ENCODE peak calls at places on chromosomes 4 and X, in six cellular contexts. One of them, this sample, is unnamed.

GRCh38 chr4:79247695-79248394 is 78.0 kb downstream of the NAA11 start:
- DNase-seq in tibial nerve: no peak
- DNase-seq in ovary: no peak
- DNase-seq in stomach: no peak
- DNase-seq in A549: no peak
- DNase-seq in K562: no peak
- DNase-seq in this sample: no peak

GRCh38 chrX:22047470-22047869 is 15.3 kb downstream of the PHEX start:
- DNase-seq in tibial nerve: no peak
- DNase-seq in ovary: no peak
- DNase-seq in stomach: no peak
- DNase-seq in A549: no peak
- DNase-seq in K562: no peak
- DNase-seq in this sample: no peak

GRCh38 chrX:85084770-85085393 is 81.2 kb downstream of the APOOL start:
- DNase-seq in tibial nerve: peak; percentile 10
- DNase-seq in ovary: no peak
- DNase-seq in stomach: no peak
- DNase-seq in A549: peak; percentile 16
- DNase-seq in K562: peak; percentile 23
- DNase-seq in this sample: no peak

GRCh38 chr4:109390369-109390768 is 43.2 kb upstream of the SEC24B start:
- DNase-seq in tibial nerve: no peak
- DNase-seq in ovary: no peak
- DNase-seq in stomach: no peak
- DNase-seq in A549: no peak
- DNase-seq in K562: no peak
- DNase-seq in this sample: no peak

GRCh38 chr4:165053645-165054044 is at the start of gene TRIM75:
- DNase-seq in tibial nerve: no peak
- DNase-seq in ovary: no peak
- DNase-seq in stomach: no peak
- DNase-seq in A549: no peak
- DNase-seq in K562: no peak
- DNase-seq in this sample: no peak

GRCh38 chr4:139540637-139541036 is 15.4 kb downstream of the SETD7 start:
- DNase-seq in tibial nerve: no peak
- DNase-seq in ovary: no peak
- DNase-seq in stomach: no peak
- DNase-seq in A549: no peak
- DNase-seq in K562: no peak
- DNase-seq in this sample: no peak

GRCh38 chrX:20517565-20517964 is 250.9 kb upstream of the RPS6KA3 start:
- DNase-seq in tibial nerve: no peak
- DNase-seq in ovary: no peak
- DNase-seq in stomach: no peak
- DNase-seq in A549: no peak
- DNase-seq in K562: no peak
- DNase-seq in this sample: no peak

GRCh38 chr4:184170996-184171395 is 46.7 kb downstream of the ENPP6 start:
- DNase-seq in tibial nerve: no peak
- DNase-seq in ovary: no peak
- DNase-seq in stomach: no peak
- DNase-seq in A549: no peak
- DNase-seq in K562: no peak
- DNase-seq in this sample: no peak

GRCh38 chr4:109887071-109887470 is 25.6 kb upstream of the EGF start:
- DNase-seq in tibial nerve: no peak
- DNase-seq in ovary: no peak
- DNase-seq in stomach: no peak
- DNase-seq in A549: no peak
- DNase-seq in K562: no peak
- DNase-seq in this sample: no peak

GRCh38 chr4:15947684-15948083 is 9.1 kb upstream of the FGFBP1 start:
- DNase-seq in tibial nerve: no peak
- DNase-seq in ovary: no peak
- DNase-seq in stomach: no peak
- DNase-seq in A549: no peak
- DNase-seq in K562: no peak
- DNase-seq in this sample: no peak

GRCh38 chr4:3702551-3703221 is 63.5 kb upstream of the ADRA2C start:
- DNase-seq in tibial nerve: no peak
- DNase-seq in ovary: peak; percentile 29
- DNase-seq in stomach: no peak
- DNase-seq in A549: no peak
- DNase-seq in K562: no peak
- DNase-seq in this sample: no peak

GRCh38 chr4:76779740-76780459 is 118.0 kb downstream of the SOWAHB start:
- DNase-seq in tibial nerve: no peak
- DNase-seq in ovary: no peak
- DNase-seq in stomach: no peak
- DNase-seq in A549: no peak
- DNase-seq in K562: no peak
- DNase-seq in this sample: no peak
- H3K27ac ChIP-seq in tibial nerve: no peak overlapping the region
- H3K27ac ChIP-seq in ovary: no peak overlapping the region
- H3K27ac ChIP-seq in stomach: no peak overlapping the region
- H3K27ac ChIP-seq in A549: no peak overlapping the region
- H3K27ac ChIP-seq in K562: no peak overlapping the region
- H3K27ac ChIP-seq in this sample: no peak overlapping the region

GRCh38 chr4:77859256-77859655 is 3.4 kb upstream of the MRPL1 start:
- DNase-seq in tibial nerve: no peak
- DNase-seq in ovary: no peak
- DNase-seq in stomach: peak; percentile 45
- DNase-seq in A549: no peak
- DNase-seq in K562: no peak
- DNase-seq in this sample: no peak

GRCh38 chr4:77861500-77861899 is 1.1 kb upstream of the MRPL1 start:
- DNase-seq in tibial nerve: no peak
- DNase-seq in ovary: no peak
- DNase-seq in stomach: no peak
- DNase-seq in A549: no peak
- DNase-seq in K562: no peak
- DNase-seq in this sample: no peak

GRCh38 chr4:77865259-77865658 is 2.6 kb downstream of the MRPL1 start:
- DNase-seq in tibial nerve: no peak
- DNase-seq in ovary: no peak
- DNase-seq in stomach: no peak
- DNase-seq in A549: no peak
- DNase-seq in K562: no peak
- DNase-seq in this sample: no peak

DNA sequence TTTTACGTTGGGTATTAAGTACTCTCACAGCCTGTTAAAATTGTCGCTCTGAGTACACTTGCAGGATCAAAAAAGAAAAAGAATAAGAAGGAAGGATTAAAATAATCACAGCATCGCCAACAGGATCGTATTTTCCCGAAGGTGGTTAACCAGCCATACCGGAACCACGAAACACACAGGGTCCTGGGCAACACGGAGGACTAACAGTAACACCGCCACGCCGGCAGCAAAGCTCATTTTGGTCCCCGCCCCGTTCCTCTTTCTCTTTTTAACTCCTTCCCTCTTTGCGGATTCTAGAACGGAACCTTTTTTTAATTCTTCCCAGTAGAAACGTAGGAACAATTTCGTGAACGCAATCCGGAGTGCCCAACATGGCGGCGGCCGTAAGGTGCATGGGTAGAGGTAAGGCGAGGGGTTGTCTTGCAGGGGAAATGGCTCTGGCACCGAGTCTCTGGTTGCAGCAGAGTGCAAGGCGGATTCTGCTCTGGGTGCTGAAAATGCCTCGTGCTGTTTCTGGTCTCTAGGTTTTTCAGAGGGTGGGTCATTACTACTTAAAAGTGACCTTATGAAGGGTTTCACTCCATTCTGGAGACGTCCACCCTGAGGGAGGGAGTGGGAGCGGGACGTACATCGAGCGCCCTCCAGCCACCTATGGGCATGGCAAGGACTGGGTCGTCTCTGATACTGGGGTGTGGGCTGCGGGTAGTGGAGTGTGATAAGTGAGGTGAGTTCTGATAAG is at the start of gene MRPL1:
- DNase-seq in tibial nerve: peak; percentile 90
- DNase-seq in ovary: peak; percentile 90
- DNase-seq in stomach: peak; percentile 93
- DNase-seq in A549: peak; percentile 74
- DNase-seq in K562: peak; percentile 82
- DNase-seq in this sample: peak; percentile 91
- TF ChIP-seq EP300 in tibial nerve: peak; percentile 95
- TF ChIP-seq EP300 in ovary: no peak
- TF ChIP-seq EP300 in stomach: no peak
- TF ChIP-seq EP300 in A549: no peak
- TF ChIP-seq EP300 in K562: peak; percentile 68
- TF ChIP-seq EP300 in this sample: no peak

GRCh38 chrX:10797493-10797892 is 177.1 kb upstream of the MID1 start:
- DNase-seq in tibial nerve: no peak
- DNase-seq in ovary: no peak
- DNase-seq in stomach: no peak
- DNase-seq in A549: no peak
- DNase-seq in K562: no peak
- DNase-seq in this sample: no peak

GRCh38 chrX:10795721-10796120 is 175.3 kb upstream of the MID1 start:
- DNase-seq in tibial nerve: no peak
- DNase-seq in ovary: no peak
- DNase-seq in stomach: no peak
- DNase-seq in A549: no peak
- DNase-seq in K562: no peak
- DNase-seq in this sample: no peak

GRCh38 chrX:10794203-10794630 is 173.8 kb upstream of the MID1 start:
- DNase-seq in tibial nerve: no peak
- DNase-seq in ovary: no peak
- DNase-seq in stomach: no peak
- DNase-seq in A549: no peak
- DNase-seq in K562: no peak
- DNase-seq in this sample: no peak
- H3K27ac ChIP-seq in tibial nerve: no peak overlapping the region
- H3K27ac ChIP-seq in ovary: no peak overlapping the region
- H3K27ac ChIP-seq in stomach: no peak overlapping the region
- H3K27ac ChIP-seq in A549: no peak overlapping the region
- H3K27ac ChIP-seq in K562: no peak overlapping the region
- H3K27ac ChIP-seq in this sample: peak overlapping the region; percentile 37

GRCh38 chr4:124635331-124635730 is 77.2 kb downstream of the ANKRD50 start:
- DNase-seq in tibial nerve: no peak
- DNase-seq in ovary: no peak
- DNase-seq in stomach: no peak
- DNase-seq in A549: no peak
- DNase-seq in K562: no peak
- DNase-seq in this sample: no peak
- TF ChIP-seq EP300 in tibial nerve: no peak
- TF ChIP-seq EP300 in ovary: no peak
- TF ChIP-seq EP300 in stomach: no peak
- TF ChIP-seq EP300 in A549: no peak
- TF ChIP-seq EP300 in K562: no peak
- TF ChIP-seq EP300 in this sample: no peak

GRCh38 chr4:112648263-112649054 is 11.5 kb downstream of the LARP7 start:
- DNase-seq in tibial nerve: no peak
- DNase-seq in ovary: no peak
- DNase-seq in stomach: no peak
- DNase-seq in A549: no peak
- DNase-seq in K562: no peak
- DNase-seq in this sample: no peak

GRCh38 chr4:112649055-112649408 is 12.1 kb downstream of the LARP7 start:
- DNase-seq in tibial nerve: no peak
- DNase-seq in ovary: no peak
- DNase-seq in stomach: no peak
- DNase-seq in A549: no peak
- DNase-seq in K562: no peak
- DNase-seq in this sample: no peak

GRCh38 chr4:112645541-112646329 is 8.8 kb downstream of the LARP7 start:
- DNase-seq in tibial nerve: no peak
- DNase-seq in ovary: no peak
- DNase-seq in stomach: no peak
- DNase-seq in A549: no peak
- DNase-seq in K562: no peak
- DNase-seq in this sample: no peak

GRCh38 chr4:112646632-112647537 is 9.9 kb downstream of the LARP7 start:
- DNase-seq in tibial nerve: no peak
- DNase-seq in ovary: no peak
- DNase-seq in stomach: no peak
- DNase-seq in A549: no peak
- DNase-seq in K562: no peak
- DNase-seq in this sample: no peak

DNA sequence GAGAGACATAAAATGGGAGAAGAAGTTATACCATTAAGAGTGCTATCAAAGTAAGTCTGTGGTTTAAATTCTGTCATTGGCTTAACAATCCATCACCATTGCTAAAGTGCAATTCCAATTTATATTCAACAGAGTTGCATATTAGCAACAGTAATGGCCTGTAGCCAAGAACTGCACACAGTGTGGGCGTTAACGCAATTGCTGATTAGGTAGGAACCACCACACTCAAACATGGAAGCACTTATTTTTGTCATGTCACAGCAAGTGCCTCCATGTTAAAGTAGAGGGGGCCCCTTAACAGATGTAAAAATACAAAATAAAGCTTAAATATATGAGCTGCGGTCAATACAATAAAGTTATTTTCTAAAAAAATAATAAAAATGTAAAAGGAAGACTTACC is 10.8 kb downstream of the LARP7 start:
- DNase-seq in tibial nerve: no peak
- DNase-seq in ovary: no peak
- DNase-seq in stomach: no peak
- DNase-seq in A549: no peak
- DNase-seq in K562: no peak
- DNase-seq in this sample: no peak
- H3K27ac ChIP-seq in tibial nerve: no peak overlapping the region
- H3K27ac ChIP-seq in ovary: no peak overlapping the region
- H3K27ac ChIP-seq in stomach: no peak overlapping the region
- H3K27ac ChIP-seq in A549: no peak overlapping the region
- H3K27ac ChIP-seq in K562: no peak overlapping the region
- H3K27ac ChIP-seq in this sample: no peak overlapping the region

This sample was measured in transverse colon.